ENCODE peak calls at places on chromosome 4, in four cellular contexts. R is GM12878, S is K562, H is HepG2. U is an unnamed sample.

GRCh38 chr4:168741281-168742173 is 244.7 kb downstream of the PALLD start:
- DNase-seq in R (no peak), S (no peak), H (no peak), U (no peak)

GRCh38 chr4:95087657-95088455 is 330.1 kb downstream of the BMPR1B start:
- DNase-seq in R (no peak), S (no peak), H (no peak), U (peak)

GRCh38 chr4:139740531-139741041 is 75.0 kb downstream of the MGST2 start:
- DNase-seq in R (no peak), S (no peak), H (peak), U (no peak)

GRCh38 chr4:3851211-3851610 is 85.0 kb downstream of the ADRA2C start:
- DNase-seq in R (no peak), S (no peak), H (no peak), U (no peak)

GRCh38 chr4:104491396-104491821 is 3.3 kb downstream of the CXXC4 start:
- DNase-seq in R (no peak), S (peak), H (no peak), U (peak)

GRCh38 chr4:151808120-151808529 is 47.3 kb upstream of the GATB start:
- DNase-seq in R (no peak), S (no peak), H (no peak), U (peak)

GRCh38 chr4:5192271-5192670 is 141.0 kb downstream of the STK32B start:
- DNase-seq in R (no peak), S (no peak), H (no peak), U (no peak)

GRCh38 chr4:114598191-114599121 is at the start of gene UGT8:
- DNase-seq in R (no peak), S (peak), H (no peak), U (peak)

GRCh38 chr4:77418333-77418732 is 187.3 kb upstream of the CXCL13 start:
- DNase-seq in R (no peak), S (no peak), H (no peak), U (peak)

GRCh38 chr4:138702471-138702870 is 313.1 kb upstream of the NOCT start:
- DNase-seq in R (no peak), S (no peak), H (no peak), U (no peak)

GRCh38 chr4:78324625-78325024 is 226.9 kb upstream of the ANXA3 start:
- DNase-seq in R (no peak), S (no peak), H (no peak), U (no peak)

GRCh38 chr4:88054909-88055308 is 47.5 kb downstream of the PKD2 start:
- DNase-seq in R (no peak), S (peak), H (peak), U (peak)

GRCh38 chr4:182643801-182644311 is 273.3 kb downstream of the DCTD start:
- DNase-seq in R (no peak), S (no peak), H (no peak), U (no peak)

GRCh38 chr4:186936496-186937375 is 213.1 kb upstream of the FAT1 start:
- DNase-seq in R (no peak), S (no peak), H (peak), U (no peak)

GRCh38 chr4:158856852-158857251 is 88.0 kb downstream of the FNIP2 start:
- DNase-seq in R (no peak), S (no peak), H (peak), U (peak)

GRCh38 chr4:849478-850175 is 23.7 kb upstream of the CPLX1 start:
- DNase-seq in R (no peak), S (no peak), H (no peak), U (no peak)

GRCh38 chr4:158904815-158905214 is 136.0 kb downstream of the FNIP2 start:
- DNase-seq in R (no peak), S (no peak), H (no peak), U (no peak)

GRCh38 chr4:72893354-72894066 is 176.0 kb downstream of the COX18 start:
- DNase-seq in R (no peak), S (no peak), H (no peak), U (no peak)

GRCh38 chr4:72899621-72900020 is 169.9 kb downstream of the COX18 start:
- DNase-seq in R (no peak), S (no peak), H (no peak), U (no peak)

GRCh38 chr4:72899214-72899613 is 170.3 kb downstream of the COX18 start:
- DNase-seq in R (no peak), S (no peak), H (peak), U (no peak)

GRCh38 chr4:72895408-72895807 is 174.1 kb downstream of the COX18 start:
- DNase-seq in R (no peak), S (no peak), H (no peak), U (no peak)

GRCh38 chr4:72896515-72896914 is 173.0 kb downstream of the COX18 start:
- DNase-seq in R (no peak), S (no peak), H (peak), U (no peak)
- TF ChIP-seq FOXK2 in R (no peak), S (no peak), H (no peak), U (no peak)

DNA sequence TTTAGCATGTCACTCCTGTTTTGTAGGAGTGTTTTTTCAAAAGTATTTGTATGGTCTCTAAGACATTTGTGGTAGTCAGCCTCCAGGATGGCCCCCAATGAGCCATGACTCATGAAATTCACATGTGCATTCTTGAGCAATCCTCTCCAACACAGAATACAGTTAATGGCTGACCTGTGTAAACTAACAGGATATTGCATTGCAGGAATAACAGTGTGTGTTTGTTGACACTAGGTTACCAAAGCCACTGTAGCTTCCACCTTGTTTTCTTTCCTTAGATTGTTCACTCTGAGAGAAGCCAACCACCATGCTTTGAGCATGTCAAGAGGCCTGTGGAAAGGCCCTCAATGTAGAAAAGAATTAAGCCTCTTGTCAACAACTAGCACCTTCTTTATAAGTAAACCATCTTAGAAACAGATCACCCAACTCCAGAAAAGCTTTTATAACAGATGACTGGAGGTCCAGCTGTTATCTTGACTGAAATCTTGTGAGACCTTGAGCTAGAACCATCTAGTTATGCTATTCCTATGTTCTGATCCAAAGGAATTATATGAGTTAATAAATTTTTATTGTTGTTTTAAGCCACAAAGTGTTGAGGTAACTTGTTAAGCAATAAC is 28.5 kb downstream of the TBCK start:
- DNase-seq in R (no peak), S (no peak), H (peak), U (peak)
- TF ChIP-seq FOXK2 in R (no peak), S (no peak), H (peak), U (no peak)

GRCh38 chr4:118826723-118827444 is 9.0 kb downstream of the SEC24D start:
- DNase-seq in R (no peak), S (no peak), H (peak), U (no peak)
- TF ChIP-seq FOXK2 in R (no peak), S (no peak), H (no peak), U (no peak)

DNA sequence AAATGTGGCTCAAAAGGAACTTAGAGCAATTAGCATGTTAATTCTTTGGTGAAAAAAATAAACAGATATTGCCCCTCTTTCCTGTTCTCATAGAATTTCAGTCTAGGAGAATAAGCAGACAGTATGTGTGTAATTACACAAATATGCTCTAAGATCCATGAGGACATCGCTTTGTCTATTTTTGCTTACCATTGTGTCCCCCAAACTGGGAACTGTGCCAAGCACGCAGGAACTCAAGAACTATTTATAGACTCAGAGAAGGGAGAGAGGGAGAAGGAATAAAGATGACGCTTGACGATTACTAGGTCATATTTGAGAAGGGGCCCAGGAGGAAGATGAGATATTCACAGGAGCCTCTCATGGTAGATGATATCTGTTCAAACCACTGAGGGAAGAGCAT is 692.6 kb downstream of the RAB28 start:
- DNase-seq in R (no peak), S (no peak), H (no peak), U (no peak)
- TF ChIP-seq FOXK2 in R (no peak), S (no peak), H (no peak), U (no peak)

GRCh38 chr4:43485196-43485595 is 592.7 kb downstream of the GRXCR1 start:
- DNase-seq in R (no peak), S (no peak), H (no peak), U (no peak)
- TF ChIP-seq FOXK2 in R (no peak), S (no peak), H (no peak), U (no peak)

GRCh38 chr4:48352793-48353192 is 11.5 kb downstream of the SLAIN2 start:
- DNase-seq in R (no peak), S (no peak), H (no peak), U (no peak)
- TF ChIP-seq FOXK2 in R (no peak), S (no peak), H (no peak), U (no peak)

U was measured in HEK293T.